ENCODE peak calls at places on chromosomes 16 and 17, in eight cellular contexts. One of them, this sample, is unnamed.

GRCh38 chr17:41585301-41585700 is 1.4 kb downstream of the KRT14 start:
- DNase-seq in activated CD4-positive, alpha-beta T cell treated with anti-CD3 and anti-CD28 coated beads, Interleukin-2, amount 50 U/mL, for 4 hours: no peak
- DNase-seq in stimulated activated CD8-positive, alpha-beta memory T cell treated with anti-CD3 and anti-CD28 coated beads, Interleukin-4, amount 100 ng/mL, for 24 hours: no peak
- DNase-seq in NCI-H2081: no peak
- DNase-seq in uterus: no peak
- DNase-seq in astrocyte of the cerebellum: no peak
- DNase-seq in activated T-helper 1 cell treated with Interleukin-2 at 50 U/mL for 16 hours: no peak
- DNase-seq in HTR-8/SVneo: no peak
- DNase-seq in this sample: no peak

GRCh38 chr16:87043273-87044030 is 273.7 kb downstream of the C16orf95 start:
- DNase-seq in uterus: no peak
- DNase-seq in stimulated activated CD8-positive, alpha-beta memory T cell treated with anti-CD3 and anti-CD28 coated beads, Interleukin-4, amount 100 ng/mL, for 24 hours: no peak
- DNase-seq in activated CD4-positive, alpha-beta T cell treated with anti-CD3 and anti-CD28 coated beads, Interleukin-2, amount 50 U/mL, for 4 hours: no peak
- DNase-seq in HTR-8/SVneo: no peak
- DNase-seq in activated T-helper 1 cell treated with Interleukin-2 at 50 U/mL for 16 hours: no peak
- DNase-seq in NCI-H2081: no peak
- DNase-seq in astrocyte of the cerebellum: no peak
- DNase-seq in this sample: no peak

GRCh38 chr16:19027416-19027815 is 40.0 kb upstream of the COQ7 start:
- DNase-seq in stimulated activated CD8-positive, alpha-beta memory T cell treated with anti-CD3 and anti-CD28 coated beads, Interleukin-4, amount 100 ng/mL, for 24 hours: no peak
- DNase-seq in astrocyte of the cerebellum: no peak
- DNase-seq in activated T-helper 1 cell treated with Interleukin-2 at 50 U/mL for 16 hours: no peak
- DNase-seq in uterus: no peak
- DNase-seq in NCI-H2081: no peak
- DNase-seq in HTR-8/SVneo: no peak
- DNase-seq in activated CD4-positive, alpha-beta T cell treated with anti-CD3 and anti-CD28 coated beads, Interleukin-2, amount 50 U/mL, for 4 hours: no peak
- DNase-seq in this sample: no peak

GRCh38 chr16:11240636-11241473 is 15.1 kb downstream of the SOCS1 start:
- DNase-seq in stimulated activated CD8-positive, alpha-beta memory T cell treated with anti-CD3 and anti-CD28 coated beads, Interleukin-4, amount 100 ng/mL, for 24 hours: no peak
- DNase-seq in NCI-H2081: no peak
- DNase-seq in HTR-8/SVneo: no peak
- DNase-seq in uterus: no peak
- DNase-seq in activated CD4-positive, alpha-beta T cell treated with anti-CD3 and anti-CD28 coated beads, Interleukin-2, amount 50 U/mL, for 4 hours: no peak
- DNase-seq in astrocyte of the cerebellum: no peak
- DNase-seq in activated T-helper 1 cell treated with Interleukin-2 at 50 U/mL for 16 hours: no peak
- DNase-seq in this sample: peak; percentile 48

GRCh38 chr17:8941520-8941919 is 24.0 kb downstream of the PIK3R5 start:
- DNase-seq in activated T-helper 1 cell treated with Interleukin-2 at 50 U/mL for 16 hours: peak; percentile 59
- DNase-seq in HTR-8/SVneo: no peak
- DNase-seq in activated CD4-positive, alpha-beta T cell treated with anti-CD3 and anti-CD28 coated beads, Interleukin-2, amount 50 U/mL, for 4 hours: peak; percentile 54
- DNase-seq in stimulated activated CD8-positive, alpha-beta memory T cell treated with anti-CD3 and anti-CD28 coated beads, Interleukin-4, amount 100 ng/mL, for 24 hours: peak; percentile 65
- DNase-seq in NCI-H2081: no peak
- DNase-seq in uterus: no peak
- DNase-seq in astrocyte of the cerebellum: no peak
- DNase-seq in this sample: no peak

GRCh38 chr16:54628796-54629625 is 301.7 kb upstream of the IRX5 start:
- DNase-seq in HTR-8/SVneo: no peak
- DNase-seq in uterus: no peak
- DNase-seq in activated T-helper 1 cell treated with Interleukin-2 at 50 U/mL for 16 hours: no peak
- DNase-seq in stimulated activated CD8-positive, alpha-beta memory T cell treated with anti-CD3 and anti-CD28 coated beads, Interleukin-4, amount 100 ng/mL, for 24 hours: no peak
- DNase-seq in NCI-H2081: no peak
- DNase-seq in activated CD4-positive, alpha-beta T cell treated with anti-CD3 and anti-CD28 coated beads, Interleukin-2, amount 50 U/mL, for 4 hours: no peak
- DNase-seq in astrocyte of the cerebellum: no peak
- DNase-seq in this sample: no peak

GRCh38 chr17:42097691-42098661 is at the start of gene ZNF385C:
- DNase-seq in activated T-helper 1 cell treated with Interleukin-2 at 50 U/mL for 16 hours: no peak
- DNase-seq in activated CD4-positive, alpha-beta T cell treated with anti-CD3 and anti-CD28 coated beads, Interleukin-2, amount 50 U/mL, for 4 hours: peak; percentile 46
- DNase-seq in HTR-8/SVneo: no peak
- DNase-seq in uterus: no peak
- DNase-seq in astrocyte of the cerebellum: no peak
- DNase-seq in NCI-H2081: no peak
- DNase-seq in stimulated activated CD8-positive, alpha-beta memory T cell treated with anti-CD3 and anti-CD28 coated beads, Interleukin-4, amount 100 ng/mL, for 24 hours: peak; percentile 29
- DNase-seq in this sample: no peak

GRCh38 chr17:17563530-17563929 is 28.0 kb downstream of the PEMT start:
- DNase-seq in astrocyte of the cerebellum: no peak
- DNase-seq in activated T-helper 1 cell treated with Interleukin-2 at 50 U/mL for 16 hours: no peak
- DNase-seq in HTR-8/SVneo: no peak
- DNase-seq in activated CD4-positive, alpha-beta T cell treated with anti-CD3 and anti-CD28 coated beads, Interleukin-2, amount 50 U/mL, for 4 hours: no peak
- DNase-seq in uterus: no peak
- DNase-seq in NCI-H2081: no peak
- DNase-seq in stimulated activated CD8-positive, alpha-beta memory T cell treated with anti-CD3 and anti-CD28 coated beads, Interleukin-4, amount 100 ng/mL, for 24 hours: no peak
- DNase-seq in this sample: no peak

GRCh38 chr16:75282811-75283281 is 31.4 kb upstream of the BCAR1 start:
- DNase-seq in activated CD4-positive, alpha-beta T cell treated with anti-CD3 and anti-CD28 coated beads, Interleukin-2, amount 50 U/mL, for 4 hours: no peak
- DNase-seq in astrocyte of the cerebellum: no peak
- DNase-seq in NCI-H2081: no peak
- DNase-seq in uterus: no peak
- DNase-seq in HTR-8/SVneo: no peak
- DNase-seq in activated T-helper 1 cell treated with Interleukin-2 at 50 U/mL for 16 hours: no peak
- DNase-seq in stimulated activated CD8-positive, alpha-beta memory T cell treated with anti-CD3 and anti-CD28 coated beads, Interleukin-4, amount 100 ng/mL, for 24 hours: no peak
- DNase-seq in this sample: no peak

GRCh38 chr16:55577888-55578287 is 11.4 kb downstream of the CAPNS2 start:
- DNase-seq in activated T-helper 1 cell treated with Interleukin-2 at 50 U/mL for 16 hours: no peak
- DNase-seq in HTR-8/SVneo: no peak
- DNase-seq in uterus: no peak
- DNase-seq in NCI-H2081: no peak
- DNase-seq in astrocyte of the cerebellum: no peak
- DNase-seq in stimulated activated CD8-positive, alpha-beta memory T cell treated with anti-CD3 and anti-CD28 coated beads, Interleukin-4, amount 100 ng/mL, for 24 hours: no peak
- DNase-seq in activated CD4-positive, alpha-beta T cell treated with anti-CD3 and anti-CD28 coated beads, Interleukin-2, amount 50 U/mL, for 4 hours: no peak
- DNase-seq in this sample: no peak

GRCh38 chr17:29379084-29379811 is 10.9 kb upstream of the TAOK1 start:
- DNase-seq in uterus: no peak
- DNase-seq in activated CD4-positive, alpha-beta T cell treated with anti-CD3 and anti-CD28 coated beads, Interleukin-2, amount 50 U/mL, for 4 hours: no peak
- DNase-seq in activated T-helper 1 cell treated with Interleukin-2 at 50 U/mL for 16 hours: no peak
- DNase-seq in HTR-8/SVneo: no peak
- DNase-seq in stimulated activated CD8-positive, alpha-beta memory T cell treated with anti-CD3 and anti-CD28 coated beads, Interleukin-4, amount 100 ng/mL, for 24 hours: no peak
- DNase-seq in astrocyte of the cerebellum: no peak
- DNase-seq in NCI-H2081: peak; percentile 28
- DNase-seq in this sample: no peak

GRCh38 chr16:2001456-2002355 is 7.9 kb downstream of the ZNF598 start:
- DNase-seq in stimulated activated CD8-positive, alpha-beta memory T cell treated with anti-CD3 and anti-CD28 coated beads, Interleukin-4, amount 100 ng/mL, for 24 hours: no peak
- DNase-seq in uterus: no peak
- DNase-seq in NCI-H2081: no peak
- DNase-seq in astrocyte of the cerebellum: no peak
- DNase-seq in HTR-8/SVneo: no peak
- DNase-seq in activated T-helper 1 cell treated with Interleukin-2 at 50 U/mL for 16 hours: no peak
- DNase-seq in activated CD4-positive, alpha-beta T cell treated with anti-CD3 and anti-CD28 coated beads, Interleukin-2, amount 50 U/mL, for 4 hours: no peak
- DNase-seq in this sample: no peak

GRCh38 chr17:67638871-67639270 is 78.9 kb upstream of the NOL11 start:
- DNase-seq in NCI-H2081: no peak
- DNase-seq in activated CD4-positive, alpha-beta T cell treated with anti-CD3 and anti-CD28 coated beads, Interleukin-2, amount 50 U/mL, for 4 hours: no peak
- DNase-seq in astrocyte of the cerebellum: no peak
- DNase-seq in activated T-helper 1 cell treated with Interleukin-2 at 50 U/mL for 16 hours: no peak
- DNase-seq in uterus: no peak
- DNase-seq in HTR-8/SVneo: no peak
- DNase-seq in stimulated activated CD8-positive, alpha-beta memory T cell treated with anti-CD3 and anti-CD28 coated beads, Interleukin-4, amount 100 ng/mL, for 24 hours: no peak
- DNase-seq in this sample: no peak

GRCh38 chr17:42484304-42484703 is 25.6 kb downstream of the ATP6V0A1 start:
- DNase-seq in astrocyte of the cerebellum: no peak
- DNase-seq in uterus: no peak
- DNase-seq in stimulated activated CD8-positive, alpha-beta memory T cell treated with anti-CD3 and anti-CD28 coated beads, Interleukin-4, amount 100 ng/mL, for 24 hours: peak; percentile 60
- DNase-seq in NCI-H2081: no peak
- DNase-seq in HTR-8/SVneo: no peak
- DNase-seq in activated T-helper 1 cell treated with Interleukin-2 at 50 U/mL for 16 hours: peak; percentile 41
- DNase-seq in activated CD4-positive, alpha-beta T cell treated with anti-CD3 and anti-CD28 coated beads, Interleukin-2, amount 50 U/mL, for 4 hours: peak; percentile 50
- DNase-seq in this sample: peak; percentile 66

GRCh38 chr17:77437017-77437416 is 296.2 kb downstream of the SEC14L1 start:
- DNase-seq in HTR-8/SVneo: no peak
- DNase-seq in stimulated activated CD8-positive, alpha-beta memory T cell treated with anti-CD3 and anti-CD28 coated beads, Interleukin-4, amount 100 ng/mL, for 24 hours: no peak
- DNase-seq in NCI-H2081: no peak
- DNase-seq in activated T-helper 1 cell treated with Interleukin-2 at 50 U/mL for 16 hours: no peak
- DNase-seq in uterus: peak; percentile 68
- DNase-seq in astrocyte of the cerebellum: peak; percentile 60
- DNase-seq in activated CD4-positive, alpha-beta T cell treated with anti-CD3 and anti-CD28 coated beads, Interleukin-2, amount 50 U/mL, for 4 hours: no peak
- DNase-seq in this sample: peak; percentile 87

GRCh38 chr16:4660454-4661007 is 32.8 kb upstream of the NUDT16L1 start:
- DNase-seq in activated T-helper 1 cell treated with Interleukin-2 at 50 U/mL for 16 hours: peak; percentile 54
- DNase-seq in activated CD4-positive, alpha-beta T cell treated with anti-CD3 and anti-CD28 coated beads, Interleukin-2, amount 50 U/mL, for 4 hours: peak; percentile 68
- DNase-seq in uterus: peak; percentile 71
- DNase-seq in NCI-H2081: peak; percentile 89
- DNase-seq in HTR-8/SVneo: no peak
- DNase-seq in stimulated activated CD8-positive, alpha-beta memory T cell treated with anti-CD3 and anti-CD28 coated beads, Interleukin-4, amount 100 ng/mL, for 24 hours: peak; percentile 86
- DNase-seq in astrocyte of the cerebellum: peak; percentile 11
- DNase-seq in this sample: peak; percentile 61

GRCh38 chr16:4537376-4538066 is 1.1 kb downstream of the CDIP1 start:
- DNase-seq in activated T-helper 1 cell treated with Interleukin-2 at 50 U/mL for 16 hours: no peak
- DNase-seq in HTR-8/SVneo: no peak
- DNase-seq in astrocyte of the cerebellum: no peak
- DNase-seq in activated CD4-positive, alpha-beta T cell treated with anti-CD3 and anti-CD28 coated beads, Interleukin-2, amount 50 U/mL, for 4 hours: no peak
- DNase-seq in stimulated activated CD8-positive, alpha-beta memory T cell treated with anti-CD3 and anti-CD28 coated beads, Interleukin-4, amount 100 ng/mL, for 24 hours: no peak
- DNase-seq in uterus: peak; percentile 44
- DNase-seq in NCI-H2081: no peak
- DNase-seq in this sample: no peak

GRCh38 chr16:11386791-11387546 is 41.7 kb downstream of the RMI2 start:
- DNase-seq in activated T-helper 1 cell treated with Interleukin-2 at 50 U/mL for 16 hours: no peak
- DNase-seq in stimulated activated CD8-positive, alpha-beta memory T cell treated with anti-CD3 and anti-CD28 coated beads, Interleukin-4, amount 100 ng/mL, for 24 hours: no peak
- DNase-seq in astrocyte of the cerebellum: no peak
- DNase-seq in uterus: no peak
- DNase-seq in activated CD4-positive, alpha-beta T cell treated with anti-CD3 and anti-CD28 coated beads, Interleukin-2, amount 50 U/mL, for 4 hours: no peak
- DNase-seq in HTR-8/SVneo: no peak
- DNase-seq in NCI-H2081: no peak
- DNase-seq in this sample: peak; percentile 57

GRCh38 chr17:76341301-76341700 is 12.4 kb downstream of the PRPSAP1 start:
- DNase-seq in astrocyte of the cerebellum: no peak
- DNase-seq in stimulated activated CD8-positive, alpha-beta memory T cell treated with anti-CD3 and anti-CD28 coated beads, Interleukin-4, amount 100 ng/mL, for 24 hours: no peak
- DNase-seq in HTR-8/SVneo: no peak
- DNase-seq in activated T-helper 1 cell treated with Interleukin-2 at 50 U/mL for 16 hours: no peak
- DNase-seq in activated CD4-positive, alpha-beta T cell treated with anti-CD3 and anti-CD28 coated beads, Interleukin-2, amount 50 U/mL, for 4 hours: no peak
- DNase-seq in NCI-H2081: no peak
- DNase-seq in uterus: no peak
- DNase-seq in this sample: no peak

GRCh38 chr16:57476546-57477410 is 9.5 kb downstream of the DOK4 start:
- DNase-seq in NCI-H2081: no peak
- DNase-seq in uterus: no peak
- DNase-seq in stimulated activated CD8-positive, alpha-beta memory T cell treated with anti-CD3 and anti-CD28 coated beads, Interleukin-4, amount 100 ng/mL, for 24 hours: no peak
- DNase-seq in activated CD4-positive, alpha-beta T cell treated with anti-CD3 and anti-CD28 coated beads, Interleukin-2, amount 50 U/mL, for 4 hours: no peak
- DNase-seq in astrocyte of the cerebellum: peak; percentile 27
- DNase-seq in HTR-8/SVneo: no peak
- DNase-seq in activated T-helper 1 cell treated with Interleukin-2 at 50 U/mL for 16 hours: no peak
- DNase-seq in this sample: no peak

GRCh38 chr17:32265896-32266388 is 310 bp downstream of the RHBDL3 start:
- DNase-seq in NCI-H2081: no peak
- DNase-seq in astrocyte of the cerebellum: no peak
- DNase-seq in uterus: no peak
- DNase-seq in stimulated activated CD8-positive, alpha-beta memory T cell treated with anti-CD3 and anti-CD28 coated beads, Interleukin-4, amount 100 ng/mL, for 24 hours: no peak
- DNase-seq in activated T-helper 1 cell treated with Interleukin-2 at 50 U/mL for 16 hours: no peak
- DNase-seq in activated CD4-positive, alpha-beta T cell treated with anti-CD3 and anti-CD28 coated beads, Interleukin-2, amount 50 U/mL, for 4 hours: no peak
- DNase-seq in HTR-8/SVneo: no peak
- DNase-seq in this sample: no peak

GRCh38 chr17:16442141-16442540 is 26.8 kb downstream of the TRPV2 start:
- DNase-seq in stimulated activated CD8-positive, alpha-beta memory T cell treated with anti-CD3 and anti-CD28 coated beads, Interleukin-4, amount 100 ng/mL, for 24 hours: no peak
- DNase-seq in HTR-8/SVneo: no peak
- DNase-seq in activated CD4-positive, alpha-beta T cell treated with anti-CD3 and anti-CD28 coated beads, Interleukin-2, amount 50 U/mL, for 4 hours: no peak
- DNase-seq in astrocyte of the cerebellum: no peak
- DNase-seq in NCI-H2081: no peak
- DNase-seq in activated T-helper 1 cell treated with Interleukin-2 at 50 U/mL for 16 hours: no peak
- DNase-seq in uterus: no peak
- DNase-seq in this sample: no peak

GRCh38 chr16:28931801-28932225 is at the start of gene CD19:
- DNase-seq in astrocyte of the cerebellum: no peak
- DNase-seq in activated CD4-positive, alpha-beta T cell treated with anti-CD3 and anti-CD28 coated beads, Interleukin-2, amount 50 U/mL, for 4 hours: no peak
- DNase-seq in uterus: no peak
- DNase-seq in HTR-8/SVneo: no peak
- DNase-seq in stimulated activated CD8-positive, alpha-beta memory T cell treated with anti-CD3 and anti-CD28 coated beads, Interleukin-4, amount 100 ng/mL, for 24 hours: no peak
- DNase-seq in NCI-H2081: no peak
- DNase-seq in activated T-helper 1 cell treated with Interleukin-2 at 50 U/mL for 16 hours: no peak
- DNase-seq in this sample: no peak

GRCh38 chr17:47620503-47621245 is 29.0 kb upstream of the KPNB1 start:
- DNase-seq in astrocyte of the cerebellum: no peak
- DNase-seq in HTR-8/SVneo: no peak
- DNase-seq in activated T-helper 1 cell treated with Interleukin-2 at 50 U/mL for 16 hours: no peak
- DNase-seq in stimulated activated CD8-positive, alpha-beta memory T cell treated with anti-CD3 and anti-CD28 coated beads, Interleukin-4, amount 100 ng/mL, for 24 hours: no peak
- DNase-seq in activated CD4-positive, alpha-beta T cell treated with anti-CD3 and anti-CD28 coated beads, Interleukin-2, amount 50 U/mL, for 4 hours: no peak
- DNase-seq in uterus: no peak
- DNase-seq in NCI-H2081: peak; percentile 37
- DNase-seq in this sample: no peak

GRCh38 chr17:73284339-73284738 is 22.7 kb upstream of the CPSF4L start:
- DNase-seq in activated CD4-positive, alpha-beta T cell treated with anti-CD3 and anti-CD28 coated beads, Interleukin-2, amount 50 U/mL, for 4 hours: no peak
- DNase-seq in uterus: no peak
- DNase-seq in astrocyte of the cerebellum: no peak
- DNase-seq in activated T-helper 1 cell treated with Interleukin-2 at 50 U/mL for 16 hours: no peak
- DNase-seq in HTR-8/SVneo: no peak
- DNase-seq in stimulated activated CD8-positive, alpha-beta memory T cell treated with anti-CD3 and anti-CD28 coated beads, Interleukin-4, amount 100 ng/mL, for 24 hours: no peak
- DNase-seq in NCI-H2081: no peak
- DNase-seq in this sample: no peak

GRCh38 chr16:83400234-83400633 is 407.5 kb upstream of the HSBP1 start:
- DNase-seq in activated T-helper 1 cell treated with Interleukin-2 at 50 U/mL for 16 hours: no peak
- DNase-seq in NCI-H2081: no peak
- DNase-seq in HTR-8/SVneo: no peak
- DNase-seq in uterus: no peak
- DNase-seq in astrocyte of the cerebellum: no peak
- DNase-seq in stimulated activated CD8-positive, alpha-beta memory T cell treated with anti-CD3 and anti-CD28 coated beads, Interleukin-4, amount 100 ng/mL, for 24 hours: no peak
- DNase-seq in activated CD4-positive, alpha-beta T cell treated with anti-CD3 and anti-CD28 coated beads, Interleukin-2, amount 50 U/mL, for 4 hours: no peak
- DNase-seq in this sample: no peak

GRCh38 chr16:67648088-67648763 is 3.3 kb downstream of the CARMIL2 start:
- DNase-seq in NCI-H2081: no peak
- DNase-seq in HTR-8/SVneo: no peak
- DNase-seq in activated T-helper 1 cell treated with Interleukin-2 at 50 U/mL for 16 hours: no peak
- DNase-seq in astrocyte of the cerebellum: no peak
- DNase-seq in stimulated activated CD8-positive, alpha-beta memory T cell treated with anti-CD3 and anti-CD28 coated beads, Interleukin-4, amount 100 ng/mL, for 24 hours: no peak
- DNase-seq in uterus: no peak
- DNase-seq in activated CD4-positive, alpha-beta T cell treated with anti-CD3 and anti-CD28 coated beads, Interleukin-2, amount 50 U/mL, for 4 hours: no peak
- DNase-seq in this sample: no peak

GRCh38 chr17:19744922-19745757 is 3.0 kb downstream of the ALDH3A1 start:
- DNase-seq in stimulated activated CD8-positive, alpha-beta memory T cell treated with anti-CD3 and anti-CD28 coated beads, Interleukin-4, amount 100 ng/mL, for 24 hours: peak; percentile 78
- DNase-seq in activated CD4-positive, alpha-beta T cell treated with anti-CD3 and anti-CD28 coated beads, Interleukin-2, amount 50 U/mL, for 4 hours: peak; percentile 81
- DNase-seq in uterus: peak; percentile 94
- DNase-seq in NCI-H2081: peak; percentile 74
- DNase-seq in activated T-helper 1 cell treated with Interleukin-2 at 50 U/mL for 16 hours: peak; percentile 70
- DNase-seq in HTR-8/SVneo: no peak
- DNase-seq in astrocyte of the cerebellum: peak; percentile 35
- DNase-seq in this sample: peak; percentile 62

GRCh38 chr17:78541488-78542237 is 35.5 kb downstream of the DNAH17 start:
- DNase-seq in astrocyte of the cerebellum: no peak
- DNase-seq in activated T-helper 1 cell treated with Interleukin-2 at 50 U/mL for 16 hours: no peak
- DNase-seq in uterus: no peak
- DNase-seq in HTR-8/SVneo: no peak
- DNase-seq in activated CD4-positive, alpha-beta T cell treated with anti-CD3 and anti-CD28 coated beads, Interleukin-2, amount 50 U/mL, for 4 hours: no peak
- DNase-seq in stimulated activated CD8-positive, alpha-beta memory T cell treated with anti-CD3 and anti-CD28 coated beads, Interleukin-4, amount 100 ng/mL, for 24 hours: no peak
- DNase-seq in NCI-H2081: no peak
- DNase-seq in this sample: peak; percentile 54

GRCh38 chr17:78977681-78977943 is 2.1 kb downstream of the LGALS3BP start:
- DNase-seq in astrocyte of the cerebellum: no peak
- DNase-seq in NCI-H2081: no peak
- DNase-seq in uterus: no peak
- DNase-seq in HTR-8/SVneo: no peak
- DNase-seq in activated CD4-positive, alpha-beta T cell treated with anti-CD3 and anti-CD28 coated beads, Interleukin-2, amount 50 U/mL, for 4 hours: no peak
- DNase-seq in stimulated activated CD8-positive, alpha-beta memory T cell treated with anti-CD3 and anti-CD28 coated beads, Interleukin-4, amount 100 ng/mL, for 24 hours: no peak
- DNase-seq in activated T-helper 1 cell treated with Interleukin-2 at 50 U/mL for 16 hours: no peak
- DNase-seq in this sample: no peak

GRCh38 chr17:47652570-47652969 is 2.9 kb downstream of the KPNB1 start:
- DNase-seq in astrocyte of the cerebellum: no peak
- DNase-seq in HTR-8/SVneo: no peak
- DNase-seq in uterus: no peak
- DNase-seq in activated CD4-positive, alpha-beta T cell treated with anti-CD3 and anti-CD28 coated beads, Interleukin-2, amount 50 U/mL, for 4 hours: no peak
- DNase-seq in stimulated activated CD8-positive, alpha-beta memory T cell treated with anti-CD3 and anti-CD28 coated beads, Interleukin-4, amount 100 ng/mL, for 24 hours: no peak
- DNase-seq in NCI-H2081: no peak
- DNase-seq in activated T-helper 1 cell treated with Interleukin-2 at 50 U/mL for 16 hours: no peak
- DNase-seq in this sample: peak; percentile 44

GRCh38 chr16:4879049-4879448 is 31.8 kb downstream of the UBN1 start:
- DNase-seq in activated T-helper 1 cell treated with Interleukin-2 at 50 U/mL for 16 hours: no peak
- DNase-seq in stimulated activated CD8-positive, alpha-beta memory T cell treated with anti-CD3 and anti-CD28 coated beads, Interleukin-4, amount 100 ng/mL, for 24 hours: no peak
- DNase-seq in astrocyte of the cerebellum: no peak
- DNase-seq in HTR-8/SVneo: no peak
- DNase-seq in activated CD4-positive, alpha-beta T cell treated with anti-CD3 and anti-CD28 coated beads, Interleukin-2, amount 50 U/mL, for 4 hours: no peak
- DNase-seq in NCI-H2081: no peak
- DNase-seq in uterus: no peak
- DNase-seq in this sample: no peak

GRCh38 chr16:66026211-66026610 is 340.3 kb upstream of the CDH5 start:
- DNase-seq in astrocyte of the cerebellum: no peak
- DNase-seq in stimulated activated CD8-positive, alpha-beta memory T cell treated with anti-CD3 and anti-CD28 coated beads, Interleukin-4, amount 100 ng/mL, for 24 hours: no peak
- DNase-seq in activated T-helper 1 cell treated with Interleukin-2 at 50 U/mL for 16 hours: no peak
- DNase-seq in NCI-H2081: no peak
- DNase-seq in HTR-8/SVneo: peak; percentile 25
- DNase-seq in uterus: no peak
- DNase-seq in activated CD4-positive, alpha-beta T cell treated with anti-CD3 and anti-CD28 coated beads, Interleukin-2, amount 50 U/mL, for 4 hours: no peak
- DNase-seq in this sample: peak; percentile 13

GRCh38 chr17:16463341-16464000 is 28.5 kb downstream of the LRRC75A start:
- DNase-seq in HTR-8/SVneo: no peak
- DNase-seq in activated T-helper 1 cell treated with Interleukin-2 at 50 U/mL for 16 hours: no peak
- DNase-seq in stimulated activated CD8-positive, alpha-beta memory T cell treated with anti-CD3 and anti-CD28 coated beads, Interleukin-4, amount 100 ng/mL, for 24 hours: no peak
- DNase-seq in NCI-H2081: no peak
- DNase-seq in uterus: no peak
- DNase-seq in activated CD4-positive, alpha-beta T cell treated with anti-CD3 and anti-CD28 coated beads, Interleukin-2, amount 50 U/mL, for 4 hours: no peak
- DNase-seq in astrocyte of the cerebellum: no peak
- DNase-seq in this sample: peak; percentile 80

This sample was measured in myocyte.